ENCODE peak calls at places on chromosomes 13 and 19, in four cellular contexts. F is stimulated activated CD4-positive, alpha-beta T cell treated with anti-CD3 and anti-CD28 coated beads, Interleukin-1b, Interleukin-23, amount 100 ng/mL, for 24 hours; Q is substantia nigra; D is activated CD4-positive, CD25-positive, alpha-beta regulatory T cell treated with anti-CD3 and anti-CD28 coated beads, Interleukin-2, amount 50 U/mL, for 16 hours. R is an unnamed sample.

GRCh38 chr19:44897835-44898234 is 6.8 kb downstream of the TOMM40 start:
- DNase-seq in F (no peak), D (no peak), Q (no peak), R (no peak)

GRCh38 chr19:54576411-54576976 is 2.9 kb downstream of the LILRA2 start:
- DNase-seq in D (no peak), F (no peak), Q (no peak), R (no peak)

GRCh38 chr19:1873524-1874473 is 10.4 kb upstream of the KLF16 start:
- DNase-seq in D (no peak), Q (peak; percentile 57), F (no peak), R (no peak)

GRCh38 chr19:6509118-6509971 is 7.2 kb upstream of the TUBB4A start:
- DNase-seq in F (no peak), D (no peak), Q (peak; percentile 95), R (no peak)

GRCh38 chr13:24050292-24050711 is 110.2 kb upstream of the SPATA13 start:
- DNase-seq in F (no peak), D (no peak), Q (peak; percentile 69), R (no peak)

GRCh38 chr19:50711805-50712204 is 7.8 kb downstream of the SHANK1 start:
- DNase-seq in Q (no peak), F (no peak), D (no peak), R (no peak)

GRCh38 chr13:111034811-111035210 is 80.3 kb upstream of the ARHGEF7 start:
- DNase-seq in D (no peak), F (no peak), Q (no peak), R (no peak)

GRCh38 chr19:15154002-15154612 is 46.7 kb downstream of the NOTCH3 start:
- DNase-seq in D (no peak), Q (no peak), F (no peak), R (no peak)

GRCh38 chr19:13277104-13277809 is 127.0 kb downstream of the IER2 start:
- DNase-seq in Q (no peak), F (peak; percentile 40), D (peak; percentile 48), R (peak; percentile 70)

GRCh38 chr13:26220575-26220974 is 1.5 kb downstream of the RNF6 start:
- DNase-seq in D (no peak), F (no peak), Q (no peak), R (no peak)

GRCh38 chr13:94195715-94196114 is 283.8 kb downstream of the DCT start:
- DNase-seq in Q (no peak), F (no peak), D (no peak), R (no peak)

GRCh38 chr19:46736544-46737274 is 9.1 kb upstream of the FKRP start:
- DNase-seq in Q (no peak), D (no peak), F (no peak), R (no peak)

GRCh38 chr13:27374650-27375049 is 49.8 kb upstream of the GTF3A start:
- DNase-seq in F (no peak), Q (peak; percentile 35), D (peak; percentile 26), R (peak; percentile 72)

GRCh38 chr13:68895696-68896095 is 1211.9 kb upstream of the ATXN8OS start:
- DNase-seq in D (no peak), F (no peak), Q (no peak), R (no peak)

GRCh38 chr19:4067396-4068057 is 828 bp upstream of the ZBTB7A start:
- DNase-seq in D (no peak), Q (no peak), F (no peak), R (no peak)

GRCh38 chr19:28228854-28229253 is 984.1 kb downstream of the UQCRFS1 start:
- DNase-seq in Q (no peak), F (no peak), D (no peak), R (no peak)

GRCh38 chr19:8577247-8577646 is at the start of gene MYO1F:
- DNase-seq in D (no peak), Q (no peak), F (no peak), R (no peak)

GRCh38 chr19:41030651-41031050 is 39.6 kb downstream of the CYP2B6 start:
- DNase-seq in F (no peak), Q (no peak), D (no peak), R (no peak)

GRCh38 chr19:8567522-8568172 is 9.6 kb downstream of the MYO1F start:
- DNase-seq in D (no peak), F (no peak), Q (no peak), R (no peak)

GRCh38 chr19:51143486-51143885 is 1.4 kb downstream of the SIGLEC7 start:
- DNase-seq in F (no peak), D (no peak), Q (no peak), R (no peak)

R was measured in iPS DF 6.9.